ENCODE peak calls at places on chromosomes 12 and 14, in five cellular contexts. One of them, this sample, is unnamed.
A peak's percentile ranks its signal among the peaks of the same experiment; 100 is the strongest.

GRCh38 chr14:105317546-105317945 is 3.0 kb downstream of the PACS2 start:
- DNase-seq in AG20443: peak; percentile 83
- DNase-seq in Right ventricle myocardium superior: peak; percentile 68
- DNase-seq in activated CD4-positive, alpha-beta T cell treated with anti-CD3 and anti-CD28 coated beads, Interleukin-2, amount 10 ng/mL, durations not matched to agents 7 days and 5 days: no peak
- DNase-seq in C1 segment of cervical spinal cord: peak; percentile 39
- DNase-seq in this sample: no peak

GRCh38 chr12:12941450-12942350 is 10.3 kb downstream of the GPRC5D start:
- DNase-seq in activated CD4-positive, alpha-beta T cell treated with anti-CD3 and anti-CD28 coated beads, Interleukin-2, amount 10 ng/mL, durations not matched to agents 7 days and 5 days: no peak
- DNase-seq in C1 segment of cervical spinal cord: no peak
- DNase-seq in AG20443: no peak
- DNase-seq in Right ventricle myocardium superior: no peak
- DNase-seq in this sample: no peak

GRCh38 chr14:21287166-21287565 is 7.3 kb downstream of the RPGRIP1 start:
- DNase-seq in activated CD4-positive, alpha-beta T cell treated with anti-CD3 and anti-CD28 coated beads, Interleukin-2, amount 10 ng/mL, durations not matched to agents 7 days and 5 days: no peak
- DNase-seq in C1 segment of cervical spinal cord: no peak
- DNase-seq in AG20443: no peak
- DNase-seq in Right ventricle myocardium superior: no peak
- DNase-seq in this sample: no peak

GRCh38 chr12:69405466-69405865 is 45.9 kb downstream of the YEATS4 start:
- DNase-seq in C1 segment of cervical spinal cord: no peak
- DNase-seq in Right ventricle myocardium superior: no peak
- DNase-seq in AG20443: peak; percentile 82
- DNase-seq in activated CD4-positive, alpha-beta T cell treated with anti-CD3 and anti-CD28 coated beads, Interleukin-2, amount 10 ng/mL, durations not matched to agents 7 days and 5 days: no peak
- DNase-seq in this sample: no peak

GRCh38 chr14:91229743-91230200 is 14.7 kb downstream of the GPR68 start:
- DNase-seq in C1 segment of cervical spinal cord: no peak
- DNase-seq in AG20443: peak; percentile 47
- DNase-seq in Right ventricle myocardium superior: no peak
- DNase-seq in activated CD4-positive, alpha-beta T cell treated with anti-CD3 and anti-CD28 coated beads, Interleukin-2, amount 10 ng/mL, durations not matched to agents 7 days and 5 days: peak; percentile 88
- DNase-seq in this sample: no peak

GRCh38 chr12:22657538-22657937 is 32.6 kb downstream of the ETNK1 start:
- DNase-seq in activated CD4-positive, alpha-beta T cell treated with anti-CD3 and anti-CD28 coated beads, Interleukin-2, amount 10 ng/mL, durations not matched to agents 7 days and 5 days: no peak
- DNase-seq in AG20443: no peak
- DNase-seq in C1 segment of cervical spinal cord: no peak
- DNase-seq in Right ventricle myocardium superior: no peak
- DNase-seq in this sample: no peak

GRCh38 chr12:53515291-53515680 is 8.0 kb upstream of the NPFF start:
- DNase-seq in C1 segment of cervical spinal cord: no peak
- DNase-seq in AG20443: no peak
- DNase-seq in activated CD4-positive, alpha-beta T cell treated with anti-CD3 and anti-CD28 coated beads, Interleukin-2, amount 10 ng/mL, durations not matched to agents 7 days and 5 days: no peak
- DNase-seq in Right ventricle myocardium superior: no peak
- DNase-seq in this sample: no peak

GRCh38 chr12:105943525-105943924 is 195.2 kb downstream of the NUAK1 start:
- DNase-seq in C1 segment of cervical spinal cord: no peak
- DNase-seq in activated CD4-positive, alpha-beta T cell treated with anti-CD3 and anti-CD28 coated beads, Interleukin-2, amount 10 ng/mL, durations not matched to agents 7 days and 5 days: no peak
- DNase-seq in Right ventricle myocardium superior: no peak
- DNase-seq in AG20443: no peak
- DNase-seq in this sample: no peak

GRCh38 chr12:54459355-54459754 is 14.0 kb downstream of the GTSF1 start:
- DNase-seq in activated CD4-positive, alpha-beta T cell treated with anti-CD3 and anti-CD28 coated beads, Interleukin-2, amount 10 ng/mL, durations not matched to agents 7 days and 5 days: no peak
- DNase-seq in AG20443: no peak
- DNase-seq in Right ventricle myocardium superior: no peak
- DNase-seq in C1 segment of cervical spinal cord: no peak
- DNase-seq in this sample: no peak

GRCh38 chr14:104297313-104297704 is 158.9 kb downstream of the KIF26A start:
- DNase-seq in AG20443: no peak
- DNase-seq in C1 segment of cervical spinal cord: no peak
- DNase-seq in Right ventricle myocardium superior: peak; percentile 9
- DNase-seq in activated CD4-positive, alpha-beta T cell treated with anti-CD3 and anti-CD28 coated beads, Interleukin-2, amount 10 ng/mL, durations not matched to agents 7 days and 5 days: no peak
- DNase-seq in this sample: no peak

GRCh38 chr14:53534841-53535240 is 381.7 kb upstream of the DDHD1 start:
- DNase-seq in AG20443: no peak
- DNase-seq in activated CD4-positive, alpha-beta T cell treated with anti-CD3 and anti-CD28 coated beads, Interleukin-2, amount 10 ng/mL, durations not matched to agents 7 days and 5 days: no peak
- DNase-seq in C1 segment of cervical spinal cord: no peak
- DNase-seq in Right ventricle myocardium superior: no peak
- DNase-seq in this sample: no peak

GRCh38 chr12:10501031-10501430 is 4.7 kb upstream of the EIF2S3B start:
- DNase-seq in C1 segment of cervical spinal cord: no peak
- DNase-seq in AG20443: peak; percentile 7
- DNase-seq in Right ventricle myocardium superior: no peak
- DNase-seq in activated CD4-positive, alpha-beta T cell treated with anti-CD3 and anti-CD28 coated beads, Interleukin-2, amount 10 ng/mL, durations not matched to agents 7 days and 5 days: no peak
- DNase-seq in this sample: no peak

GRCh38 chr12:8912910-8913309 is 1.4 kb upstream of the PHC1 start:
- DNase-seq in Right ventricle myocardium superior: no peak
- DNase-seq in C1 segment of cervical spinal cord: no peak
- DNase-seq in AG20443: no peak
- DNase-seq in activated CD4-positive, alpha-beta T cell treated with anti-CD3 and anti-CD28 coated beads, Interleukin-2, amount 10 ng/mL, durations not matched to agents 7 days and 5 days: peak; percentile 18
- DNase-seq in this sample: peak; percentile 16

GRCh38 chr12:121513464-121514183 is 67.2 kb downstream of the KDM2B start:
- DNase-seq in activated CD4-positive, alpha-beta T cell treated with anti-CD3 and anti-CD28 coated beads, Interleukin-2, amount 10 ng/mL, durations not matched to agents 7 days and 5 days: no peak
- DNase-seq in AG20443: peak; percentile 34
- DNase-seq in C1 segment of cervical spinal cord: no peak
- DNase-seq in Right ventricle myocardium superior: no peak
- DNase-seq in this sample: peak; percentile 27